ENCODE peak calls at places on chromosomes 12 and 14, in six cellular contexts. J is right lobe of liver, L is WTC11, T is GM13977, H is pancreas, X is cardiac fibroblast. E is an unnamed sample.

GRCh38 chr14:94180655-94181271 is 6.6 kb downstream of the PPP4R4 start:
- DNase-seq in J (no peak), T (peak), X (peak), H (no peak), L (no peak), E (no peak)

GRCh38 chr12:62347922-62348650 is 87.9 kb downstream of the USP15 start:
- DNase-seq in L (no peak), T (no peak), J (no peak), X (no peak), H (no peak), E (no peak)

GRCh38 chr12:72832024-72832423 is 559.9 kb downstream of the TRHDE start:
- DNase-seq in J (no peak), X (no peak), H (no peak), L (no peak), T (no peak), E (no peak)

GRCh38 chr12:113903381-113903863 is 62.7 kb downstream of the RBM19 start:
- DNase-seq in X (peak), T (no peak), H (no peak), L (no peak), J (no peak), E (no peak)

GRCh38 chr12:46942579-46942978 is 116.8 kb upstream of the SLC38A4 start:
- DNase-seq in J (no peak), H (no peak), L (no peak), T (no peak), X (no peak), E (no peak)

GRCh38 chr12:115075552-115076170 is 391.7 kb upstream of the TBX3 start:
- DNase-seq in J (no peak), L (no peak), H (no peak), T (no peak), X (no peak), E (no peak)

GRCh38 chr12:51077930-51078329 is 5.5 kb downstream of the CSRNP2 start:
- DNase-seq in T (no peak), H (no peak), X (peak), L (no peak), J (no peak), E (no peak)

GRCh38 chr14:67241416-67242362 is at the start of gene PALS1:
- DNase-seq in T (peak), X (peak), L (no peak), H (peak), J (no peak), E (peak)

GRCh38 chr12:82187595-82187994 is 170.6 kb downstream of the CCDC59 start:
- DNase-seq in T (no peak), L (no peak), X (no peak), J (no peak), H (no peak), E (no peak)

GRCh38 chr12:114668151-114668891 is 15.7 kb downstream of the TBX3 start:
- DNase-seq in X (peak), T (peak), L (peak), J (peak), H (peak), E (no peak)

GRCh38 chr14:86955955-86956354 is 1037.0 kb downstream of the GALC start:
- DNase-seq in J (no peak), L (no peak), H (no peak), X (no peak), T (no peak), E (no peak)

GRCh38 chr14:78673845-78674244 is 503.7 kb downstream of the NRXN3 start:
- DNase-seq in X (no peak), H (no peak), L (no peak), T (no peak), J (no peak), E (no peak)

GRCh38 chr12:77584860-77585259 is 245.8 kb upstream of the NAV3 start:
- DNase-seq in H (no peak), X (no peak), L (no peak), T (no peak), J (no peak), E (no peak)

GRCh38 chr14:95482967-95483842 is 33.2 kb downstream of the SYNE3 start:
- DNase-seq in L (no peak), J (no peak), H (no peak), T (no peak), X (peak), E (no peak)

GRCh38 chr12:117724545-117724944 is 244.2 kb downstream of the KSR2 start:
- DNase-seq in H (no peak), J (no peak), L (no peak), T (no peak), X (no peak), E (no peak)

GRCh38 chr12:123533672-123534643 is at the start of gene RILPL1:
- DNase-seq in X (peak), L (peak), T (peak), H (peak), J (peak), E (peak)

GRCh38 chr12:64392221-64392620 is 1.7 kb upstream of the C12orf56 start:
- DNase-seq in T (peak), J (no peak), H (no peak), L (no peak), X (peak), E (no peak)

GRCh38 chr12:62767506-62767905 is 167.4 kb downstream of the PPM1H start:
- DNase-seq in J (no peak), L (no peak), X (peak), H (no peak), T (no peak), E (no peak)

GRCh38 chr14:105087963-105088811 is 23.0 kb upstream of the GPR132 start:
- DNase-seq in J (no peak), X (peak), T (no peak), L (peak), H (peak), E (peak)

GRCh38 chr12:88634008-88634407 is 53.7 kb upstream of the KITLG start:
- DNase-seq in X (no peak), J (no peak), T (no peak), L (no peak), H (peak), E (no peak)

GRCh38 chr14:42228611-42229010 is 621.9 kb downstream of the LRFN5 start:
- DNase-seq in H (no peak), L (no peak), X (no peak), T (no peak), J (no peak), E (no peak)

GRCh38 chr14:51327376-51327775 is 87.3 kb downstream of the TMX1 start:
- DNase-seq in T (no peak), J (no peak), L (no peak), X (peak), H (no peak), E (no peak)
- TF ChIP-seq CTCF in T (no peak), J (no peak), L (no peak), X (no peak), H (no peak), E (no peak)

GRCh38 chr14:57526942-57527341 is 33.3 kb upstream of the CCDC198 start:
- DNase-seq in T (no peak), X (no peak), J (no peak), L (peak), H (no peak), E (no peak)
- TF ChIP-seq CTCF in T (peak), X (no peak), J (no peak), L (peak), H (no peak), E (no peak)

GRCh38 chr12:27539191-27539631 is 15.2 kb downstream of the PPFIBP1 start:
- DNase-seq in X (peak), L (no peak), J (no peak), T (no peak), H (no peak), E (no peak)

GRCh38 chr12:27537855-27538675 is 14.1 kb downstream of the PPFIBP1 start:
- DNase-seq in H (no peak), X (no peak), J (no peak), T (no peak), L (no peak), E (no peak)

GRCh38 chr12:27545666-27546065 is 21.7 kb downstream of the PPFIBP1 start:
- DNase-seq in L (no peak), H (no peak), X (no peak), T (no peak), J (no peak), E (no peak)

GRCh38 chr12:27542628-27543027 is 18.6 kb downstream of the PPFIBP1 start:
- DNase-seq in T (no peak), J (no peak), L (no peak), X (peak), H (no peak), E (no peak)

DNA sequence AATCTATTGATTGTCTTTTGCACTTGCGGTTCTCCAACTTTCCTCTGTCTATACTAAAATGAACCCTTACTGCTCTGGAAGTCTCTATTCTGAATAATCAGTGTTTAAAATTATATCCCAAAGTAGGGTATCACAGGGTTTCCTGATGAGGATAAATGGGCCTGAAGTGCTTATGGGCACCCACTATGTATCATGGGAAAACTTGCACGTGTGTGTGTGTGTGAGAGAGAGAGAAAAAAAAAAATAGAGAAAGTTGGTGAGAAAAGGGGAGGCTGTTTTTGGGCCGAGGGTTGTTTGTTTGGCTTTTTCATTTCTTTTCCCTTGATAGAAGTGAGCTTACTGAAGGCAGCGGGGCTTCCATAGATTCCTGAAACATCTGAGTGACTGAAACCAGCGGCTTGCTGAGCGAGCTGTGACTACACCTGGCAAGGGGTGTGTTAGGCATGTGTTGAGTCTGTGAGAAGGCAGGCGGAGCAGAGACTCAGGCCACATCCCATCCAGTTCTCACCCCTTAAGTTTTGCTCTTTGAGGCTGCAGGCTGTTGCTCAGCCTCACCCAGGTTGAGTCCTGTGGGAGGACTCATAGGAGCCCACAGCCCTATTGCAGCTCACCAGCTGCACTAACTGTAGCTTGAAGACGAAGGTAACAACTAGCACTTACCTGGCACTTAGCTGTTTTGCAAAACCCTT is 17.2 kb downstream of the PPFIBP1 start:
- DNase-seq in J (no peak), T (no peak), H (peak), L (peak), X (no peak), E (no peak)
- TF ChIP-seq CTCF in J (no peak), T (no peak), H (no peak), L (no peak), X (no peak), E (no peak)

GRCh38 chr12:126772171-126772864 is 1494.7 kb upstream of the TMEM132C start:
- DNase-seq in T (peak), J (no peak), X (no peak), H (peak), L (no peak), E (no peak)
- TF ChIP-seq CTCF in T (no peak), J (no peak), X (no peak), H (no peak), L (no peak), E (no peak)

GRCh38 chr12:116202433-116202832 is 75.1 kb downstream of the MED13L start:
- DNase-seq in J (no peak), L (no peak), H (no peak), X (no peak), T (no peak), E (no peak)

GRCh38 chr12:116204169-116204568 is 73.3 kb downstream of the MED13L start:
- DNase-seq in L (no peak), X (no peak), J (no peak), T (no peak), H (no peak), E (no peak)

GRCh38 chr12:116201359-116201758 is 76.1 kb downstream of the MED13L start:
- DNase-seq in H (no peak), X (no peak), T (no peak), L (no peak), J (no peak), E (no peak)

GRCh38 chr12:116201908-116202307 is 75.6 kb downstream of the MED13L start:
- DNase-seq in H (no peak), L (no peak), T (no peak), X (no peak), J (no peak), E (no peak)

DNA sequence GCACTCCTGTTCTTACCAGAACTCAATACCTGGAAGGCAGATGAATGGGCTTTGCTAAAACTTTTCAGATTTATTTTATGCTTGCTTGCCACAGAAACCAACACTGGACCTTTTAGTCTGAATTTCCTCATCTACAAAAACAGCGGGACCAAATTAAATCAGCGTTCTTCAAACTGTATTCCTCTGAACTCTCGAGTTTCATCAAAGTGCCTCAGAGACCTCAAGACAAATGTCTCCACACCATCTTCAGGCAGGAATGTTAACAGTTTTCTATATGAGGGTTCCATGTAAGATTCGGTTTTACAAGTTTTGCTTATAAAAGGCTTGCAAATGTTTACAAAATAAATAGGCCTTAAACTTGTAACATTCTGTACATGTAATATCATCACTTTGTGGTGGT is 74.6 kb downstream of the MED13L start:
- DNase-seq in T (no peak), L (no peak), H (no peak), J (no peak), X (no peak), E (no peak)
- TF ChIP-seq CTCF in T (no peak), L (no peak), H (no peak), J (no peak), X (no peak), E (no peak)

GRCh38 chr14:99524804-99525698 is 43.8 kb downstream of the CCNK start:
- DNase-seq in T (no peak), H (no peak), J (peak), L (no peak), X (peak), E (no peak)
- TF ChIP-seq CTCF in T (no peak), H (no peak), J (peak), L (no peak), X (peak), E (no peak)

DNA sequence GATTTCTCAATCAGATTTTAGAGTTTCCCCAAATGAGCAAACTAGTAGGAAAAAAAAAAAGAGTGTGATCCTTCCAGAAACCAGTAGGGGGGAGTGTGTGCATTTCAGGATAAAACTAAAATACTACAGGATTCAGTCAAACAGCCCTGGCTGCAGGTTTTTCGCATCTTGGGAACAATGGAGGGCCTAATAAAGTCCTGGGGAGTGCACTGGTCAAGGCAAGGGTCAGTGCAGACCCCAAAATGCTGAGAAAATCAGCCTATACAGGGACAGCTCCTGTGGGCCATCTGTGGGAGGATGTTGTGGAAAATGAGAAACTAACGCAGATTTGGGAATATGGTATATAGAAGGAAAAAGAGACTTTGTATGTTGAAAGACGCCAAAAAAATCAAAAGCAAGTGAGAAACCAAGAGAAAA is 22.2 kb upstream of the ABCD4 start:
- DNase-seq in L (peak), J (no peak), H (no peak), X (peak), T (peak), E (no peak)
- TF ChIP-seq CTCF in L (peak), J (peak), H (peak), X (peak), T (peak), E (no peak)

GRCh38 chr12:6603095-6603567 is 4.0 kb downstream of the CHD4 start:
- DNase-seq in L (no peak), J (no peak), T (peak), X (peak), H (no peak), E (no peak)

GRCh38 chr12:6606331-6607131 is 648 bp downstream of the CHD4 start:
- DNase-seq in L (peak), T (peak), X (peak), H (peak), J (peak), E (peak)

GRCh38 chr12:6607751-6608591 is 792 bp upstream of the CHD4 start:
- DNase-seq in T (peak), L (no peak), J (no peak), X (peak), H (peak), E (no peak)

GRCh38 chr12:6604254-6605029 is 2.7 kb downstream of the CHD4 start:
- DNase-seq in H (no peak), X (peak), L (no peak), J (peak), T (no peak), E (no peak)

DNA sequence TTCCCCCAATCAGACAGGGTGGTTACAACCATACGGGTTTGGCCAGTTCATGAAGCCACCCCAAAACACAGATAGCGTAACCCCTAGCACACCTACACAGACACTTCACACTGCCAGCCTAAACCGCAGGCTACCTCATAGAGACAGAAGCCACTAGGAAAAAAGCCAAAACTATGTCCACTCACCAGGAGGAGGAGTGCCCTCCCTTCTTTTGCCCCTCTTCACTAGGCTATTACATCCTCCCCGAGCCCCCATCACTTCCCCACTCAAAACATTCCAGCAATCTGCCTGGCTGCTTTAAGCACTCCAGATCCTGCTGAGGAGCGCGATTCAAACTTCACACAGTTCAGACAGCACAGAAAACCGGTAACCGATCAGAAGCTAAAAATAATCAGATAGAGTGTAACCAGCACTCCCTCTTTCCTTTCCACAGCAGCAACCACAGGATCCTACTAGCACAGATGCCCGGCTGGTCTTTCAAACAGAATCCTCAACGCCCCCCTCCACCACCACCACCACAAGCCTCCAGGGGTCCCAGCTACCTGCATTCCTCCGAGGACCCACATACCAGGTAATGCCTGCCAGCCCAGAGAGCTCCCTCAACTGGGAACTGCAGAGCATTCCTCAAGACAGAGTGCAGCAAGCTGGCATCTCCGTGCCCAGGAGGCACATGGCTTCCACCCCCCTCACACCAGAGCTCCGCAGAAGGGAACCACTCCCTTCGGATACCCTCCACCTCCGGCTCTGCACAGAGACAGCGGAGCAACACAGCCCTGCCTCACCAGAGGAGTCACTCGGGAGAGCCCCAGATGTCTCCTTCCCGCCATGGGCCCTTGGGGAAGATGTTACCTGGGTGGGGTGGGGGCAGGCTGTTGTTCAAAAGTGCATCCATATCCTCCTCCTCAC is 1.5 kb downstream of the CHD4 start:
- DNase-seq in J (no peak), X (peak), H (no peak), L (peak), T (no peak), E (no peak)
- TF ChIP-seq CTCF in J (no peak), X (no peak), H (no peak), L (no peak), T (no peak), E (no peak)

DNA sequence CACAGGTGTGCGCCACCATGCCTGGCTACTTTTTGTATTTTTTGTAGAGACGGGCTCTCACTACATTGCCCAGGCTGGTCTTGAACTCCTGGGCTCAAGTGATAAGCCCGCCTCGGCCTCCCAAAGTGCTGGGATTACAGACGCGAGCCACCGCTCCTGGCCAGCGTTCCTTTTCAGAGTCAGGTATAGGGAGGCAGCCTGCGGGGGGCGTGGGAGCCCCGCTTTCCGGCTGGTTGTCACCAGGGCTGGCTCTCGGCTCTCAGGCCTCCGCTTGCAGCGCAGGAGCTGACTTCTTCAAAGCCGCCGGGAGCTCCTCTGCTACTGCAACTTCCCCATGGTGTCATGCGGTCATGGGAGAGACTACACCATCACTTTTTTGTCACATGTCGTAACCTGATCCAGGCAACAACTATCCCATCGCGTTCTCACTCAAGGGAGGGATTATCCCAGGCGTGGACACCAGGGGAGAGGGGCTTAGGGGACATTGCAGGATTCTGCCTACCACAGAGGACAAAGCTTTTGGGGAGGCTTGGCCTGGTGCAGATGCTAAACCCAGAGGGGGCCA is 129.4 kb downstream of the SCARB1 start:
- DNase-seq in H (peak), L (peak), T (no peak), X (no peak), J (peak), E (no peak)
- TF ChIP-seq CTCF in H (no peak), L (no peak), T (no peak), X (no peak), J (no peak), E (no peak)

E was measured in activated B cell treated with CpG ODN at 0.5 μM for 24 hours.